ENCODE peak calls at places on chromosomes 13 and 19, in six cellular contexts. E, W, Y, H, K and X are unnamed samples.

GRCh38 chr19:19746286-19747213 is 13.6 kb upstream of the ZNF14 start:
- DNase-seq in E (no peak), W (no peak), Y (no peak), H (no peak), K (no peak), X (no peak)

GRCh38 chr19:46919324-46919723 is 58.5 kb downstream of the ARHGAP35 start:
- DNase-seq in E (peak), W (no peak), Y (no peak), H (no peak), K (no peak), X (no peak)

GRCh38 chr13:43783820-43784219 is 3.0 kb downstream of the ENOX1 start:
- DNase-seq in E (no peak), W (peak), Y (peak), H (peak), K (peak), X (no peak)

GRCh38 chr19:19032420-19033175 is 719 bp downstream of the SUGP2 start:
- DNase-seq in E (peak), W (peak), Y (peak), H (peak), K (peak), X (peak)

GRCh38 chr19:42411581-42412178 is 15.5 kb downstream of the LIPE start:
- DNase-seq in E (no peak), W (no peak), Y (no peak), H (no peak), K (no peak), X (no peak)

GRCh38 chr13:47798906-47799305 is 202.2 kb downstream of the SUCLA2 start:
- DNase-seq in E (no peak), W (no peak), Y (peak), H (no peak), K (no peak), X (no peak)

GRCh38 chr13:88294368-88294767 is 623.2 kb downstream of the SLITRK5 start:
- DNase-seq in E (no peak), W (no peak), Y (no peak), H (no peak), K (no peak), X (no peak)

GRCh38 chr19:37519890-37520289 is 13.2 kb downstream of the ZNF793 start:
- DNase-seq in E (no peak), W (no peak), Y (no peak), H (no peak), K (no peak), X (no peak)

GRCh38 chr13:30806784-30807183 is 71.4 kb downstream of the ALOX5AP start:
- DNase-seq in E (no peak), W (no peak), Y (peak), H (no peak), K (peak), X (no peak)

GRCh38 chr13:24217601-24218281 is 57.2 kb downstream of the SPATA13 start:
- DNase-seq in E (no peak), W (no peak), Y (no peak), H (no peak), K (peak), X (no peak)

GRCh38 chr19:50003254-50003788 is 21.9 kb downstream of the VRK3 start:
- DNase-seq in E (no peak), W (no peak), Y (no peak), H (no peak), K (no peak), X (no peak)

GRCh38 chr19:2046046-2046907 is 4.8 kb downstream of the MKNK2 start:
- DNase-seq in E (no peak), W (no peak), Y (no peak), H (no peak), K (no peak), X (no peak)

GRCh38 chr19:39074942-39075341 is 9.2 kb upstream of the ACP7 start:
- DNase-seq in E (no peak), W (no peak), Y (no peak), H (no peak), K (no peak), X (no peak)

GRCh38 chr19:32061304-32061703 is 284.1 kb upstream of the ZNF507 start:
- DNase-seq in E (no peak), W (no peak), Y (no peak), H (no peak), K (no peak), X (no peak)

GRCh38 chr19:58514564-58515020 is 2.8 kb upstream of the SLC27A5 start:
- DNase-seq in E (no peak), W (no peak), Y (no peak), H (no peak), K (no peak), X (no peak)

GRCh38 chr19:39497850-39498261 is 891 bp upstream of the DLL3 start:
- DNase-seq in E (no peak), W (peak), Y (no peak), H (peak), K (peak), X (no peak)

GRCh38 chr13:85366759-85367417 is 432.3 kb downstream of the SLITRK6 start:
- DNase-seq in E (no peak), W (no peak), Y (no peak), H (no peak), K (no peak), X (no peak)